ENCODE peak calls at places on chromosomes 7 and 10, in seven cellular contexts. G is tibial artery, X is body of pancreas, O is heart right ventricle, R is hepatocyte, P is AG04450, S is neural progenitor cell. B is an unnamed sample. For H3K27me3, the result is how much of the 10 kb centered on the place peaks cover.

GRCh38 chr10:79981673-79982485 is 33.0 kb upstream of the SFTPD start:
- DNase-seq in X (peak), P (no peak), G (peak), O (peak), R (peak), S (peak), B (no peak)

GRCh38 chr10:91974960-91975359 is 51.4 kb downstream of the BTAF1 start:
- DNase-seq in R (no peak), X (no peak), S (no peak), O (no peak), G (no peak), P (peak), B (no peak)

GRCh38 chr10:30979956-30980355 is 51.7 kb downstream of the ZNF438 start:
- DNase-seq in X (no peak), R (no peak), O (no peak), S (no peak), P (no peak), G (no peak), B (no peak)

GRCh38 chr7:82158327-82158726 is 285.2 kb downstream of the CACNA2D1 start:
- DNase-seq in R (no peak), G (no peak), S (no peak), P (no peak), O (no peak), X (no peak), B (no peak)

GRCh38 chr7:105990141-105990540 is 27.1 kb downstream of the CDHR3 start:
- DNase-seq in O (no peak), P (no peak), R (no peak), G (no peak), S (no peak), X (no peak), B (no peak)

GRCh38 chr7:87806150-87806549 is 70.0 kb downstream of the SLC25A40 start:
- DNase-seq in G (no peak), R (no peak), S (no peak), X (no peak), P (no peak), O (no peak), B (no peak)

GRCh38 chr7:133770863-133771492 is 356.2 kb upstream of the LRGUK start:
- DNase-seq in G (no peak), P (peak), S (no peak), R (peak), O (no peak), X (no peak), B (no peak)

GRCh38 chr10:6737080-6737641 is 157.1 kb upstream of the PRKCQ start:
- DNase-seq in P (no peak), X (no peak), O (peak), R (no peak), S (no peak), G (no peak), B (peak)

GRCh38 chr10:6236349-6237188 is 33.8 kb downstream of the PFKFB3 start:
- DNase-seq in R (no peak), O (no peak), S (no peak), P (no peak), G (no peak), X (no peak), B (no peak)

GRCh38 chr10:78491812-78492211 is 458.1 kb downstream of the RPS24 start:
- DNase-seq in O (no peak), G (no peak), R (no peak), S (no peak), X (no peak), P (no peak), B (no peak)

GRCh38 chr7:150979706-150980390 is 1.7 kb upstream of the KCNH2 start:
- DNase-seq in O (no peak), S (no peak), P (no peak), X (no peak), G (no peak), R (no peak), B (peak)

GRCh38 chr10:127720903-127721302 is 16.1 kb upstream of the FOXI2 start:
- DNase-seq in P (no peak), O (no peak), R (no peak), S (no peak), G (no peak), X (no peak), B (no peak)

GRCh38 chr7:158782638-158783490 is 46.4 kb downstream of the ESYT2 start:
- DNase-seq in X (peak), P (no peak), G (peak), R (peak), O (peak), S (peak), B (peak)

GRCh38 chr7:159007308-159008054 is 137.2 kb downstream of the VIPR2 start:
- DNase-seq in P (no peak), G (no peak), S (no peak), X (no peak), R (no peak), O (no peak), B (peak)

GRCh38 chr10:3935933-3936359 is 150.9 kb upstream of the KLF6 start:
- DNase-seq in O (no peak), S (no peak), X (peak), R (peak), G (peak), P (no peak), B (no peak)

GRCh38 chr10:32065871-32066270 is 9.6 kb upstream of the KIF5B start:
- DNase-seq in G (no peak), O (no peak), P (no peak), S (no peak), X (no peak), R (peak), B (no peak)

GRCh38 chr10:60382946-60383681 is 6.6 kb downstream of the ANK3 start:
- DNase-seq in X (no peak), P (no peak), G (no peak), S (no peak), R (no peak), O (no peak), B (no peak)

GRCh38 chr7:45325378-45325777 is 167.8 kb downstream of the RAMP3 start:
- DNase-seq in R (no peak), S (no peak), X (no peak), O (no peak), G (no peak), P (no peak), B (no peak)

GRCh38 chr10:36283827-36284226 is 641.7 kb upstream of the FZD8 start:
- DNase-seq in X (no peak), O (no peak), R (no peak), S (no peak), P (no peak), G (no peak), B (no peak)

GRCh38 chr10:102813734-102814455 is 23.3 kb downstream of the CYP17A1 start:
- DNase-seq in X (peak), G (peak), O (no peak), P (no peak), S (no peak), R (peak), B (no peak)

GRCh38 chr7:93228302-93228701 is 2.0 kb upstream of the HEPACAM2 start:
- DNase-seq in S (peak), G (no peak), O (peak), X (no peak), P (peak), R (peak), B (peak)

GRCh38 chr7:158270106-158270775 is 317.4 kb downstream of the PTPRN2 start:
- DNase-seq in S (no peak), X (peak), O (no peak), R (no peak), P (no peak), G (no peak), B (no peak)

GRCh38 chr7:3597243-3597642 is 296.2 kb downstream of the SDK1 start:
- DNase-seq in R (no peak), X (no peak), S (no peak), G (no peak), O (no peak), P (no peak), B (peak)

GRCh38 chr7:69656890-69657289 is 58.6 kb downstream of the AUTS2 start:
- DNase-seq in S (peak), R (no peak), O (peak), P (no peak), G (peak), X (no peak), B (peak)

GRCh38 chr7:17339952-17340351 is 41.5 kb downstream of the AHR start:
- DNase-seq in S (no peak), G (no peak), P (no peak), R (no peak), O (no peak), X (no peak), B (no peak)

GRCh38 chr7:21169667-21170605 is 257.9 kb upstream of the SP4 start:
- DNase-seq in S (peak), X (no peak), R (peak), G (no peak), P (no peak), O (no peak), B (no peak)

GRCh38 chr10:44510716-44511115 is 125.8 kb upstream of the CXCL12 start:
- DNase-seq in O (no peak), R (no peak), X (no peak), P (no peak), S (no peak), G (no peak), B (no peak)

GRCh38 chr7:111043533-111043932 is 47.4 kb upstream of the LRRN3 start:
- DNase-seq in R (no peak), G (no peak), P (no peak), X (no peak), O (no peak), S (no peak), B (no peak)

DNA sequence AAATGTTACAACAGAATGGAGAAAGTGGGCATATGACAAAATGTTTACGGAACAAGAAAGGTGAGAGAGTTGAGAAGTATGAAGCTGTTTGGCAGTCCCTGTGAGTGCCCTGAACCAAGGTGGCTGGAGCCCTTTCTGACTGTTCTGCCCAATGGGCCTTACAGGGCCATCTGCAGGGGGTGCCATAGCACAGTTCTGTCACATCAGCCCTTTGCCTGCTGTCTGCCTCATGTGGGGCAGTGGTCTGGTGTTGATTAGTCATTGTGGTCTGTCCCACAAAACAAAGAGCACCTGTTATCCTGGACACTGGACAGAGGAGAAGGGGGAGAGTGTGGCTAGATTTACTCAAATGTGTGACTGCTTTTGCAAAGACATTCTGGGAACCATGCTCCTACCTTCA is 51.5 kb upstream of the OSBPL3 start:
- DNase-seq in G (no peak), X (no peak), R (no peak), O (no peak), S (no peak), P (no peak), B (peak)
- H3K27ac ChIP-seq in G (no peak), X (no peak), R (no peak), O (no peak), S (no peak), P (no peak), B (peak)

GRCh38 chr10:22629126-22629525 is 85.3 kb downstream of the PIP4K2A start:
- DNase-seq in S (no peak), O (no peak), X (no peak), G (no peak), R (no peak), P (no peak), B (no peak)
- H3K4me3 ChIP-seq in S (no peak), O (no peak), X (no peak), G (no peak), R (no peak), P (no peak), B (no peak)

GRCh38 chr10:15310776-15311175 is 60.3 kb downstream of the FAM171A1 start:
- DNase-seq in R (no peak), G (no peak), P (no peak), O (no peak), X (no peak), S (no peak), B (no peak)
- H3K27me3 ChIP-seq in R (under half), G (under half), P (under half), O (under half), X (under half), S (under half), B (under half)

DNA sequence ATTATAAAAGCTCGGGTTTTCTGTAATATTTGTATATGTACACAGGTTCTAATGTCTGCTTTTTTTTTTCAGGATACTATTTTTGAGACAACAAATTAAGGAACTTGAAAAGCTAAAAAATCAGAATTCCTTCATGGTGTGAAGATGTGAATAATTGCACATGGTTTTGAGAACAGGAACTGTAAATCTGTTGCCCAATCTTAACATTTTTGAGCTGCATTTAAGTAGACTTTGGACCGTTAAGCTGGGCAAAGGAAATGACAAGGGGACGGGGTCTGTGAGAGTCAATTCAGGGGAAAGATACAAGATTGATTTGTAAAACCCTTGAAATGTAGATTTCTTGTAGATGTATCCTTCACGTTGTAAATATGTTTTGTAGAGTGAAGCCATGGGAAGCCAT is 57.9 kb upstream of the BAMBI start:
- DNase-seq in O (no peak), S (no peak), X (no peak), P (no peak), R (no peak), G (no peak), B (no peak)
- H3K27ac ChIP-seq in O (no peak), S (no peak), X (no peak), P (no peak), R (no peak), G (no peak), B (no peak)

GRCh38 chr7:99579956-99580777 is 17.9 kb upstream of the TMEM225B start:
- DNase-seq in X (peak), P (no peak), S (peak), G (no peak), R (peak), O (peak), B (peak)
- H3K4me3 ChIP-seq in X (peak), P (peak), S (peak), G (peak), R (peak), O (peak), B (peak)

GRCh38 chr10:11382187-11382586 is 229.3 kb downstream of the USP6NL start:
- DNase-seq in O (no peak), R (no peak), G (no peak), P (no peak), S (no peak), X (no peak), B (no peak)
- H3K27me3 ChIP-seq in O (under half), R (under half), G (under half), P (under half), S (under half), X (under half), B (under half)

DNA sequence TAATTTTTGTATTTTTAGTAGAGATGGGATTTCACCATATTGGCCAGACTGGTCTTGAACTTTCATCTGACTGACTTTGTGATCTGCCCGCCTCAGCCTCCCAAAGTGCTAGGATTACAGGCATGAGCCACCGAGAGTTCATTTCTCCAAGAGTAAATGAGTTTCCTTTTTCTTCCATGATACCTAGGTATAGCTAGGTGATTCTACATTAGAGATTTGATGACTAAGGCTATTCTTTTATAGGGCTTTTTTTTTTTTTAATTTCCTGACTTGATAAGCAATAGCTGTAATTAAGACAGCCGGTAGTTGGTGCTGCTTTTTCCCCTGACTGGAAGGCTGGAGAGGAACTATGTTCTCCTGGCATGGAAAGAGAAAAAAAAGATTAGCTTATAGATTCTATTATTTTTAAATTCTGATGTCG is 3.3 kb downstream of the PTPN12 start:
- DNase-seq in G (no peak), X (no peak), S (no peak), R (no peak), O (no peak), P (no peak), B (no peak)
- H3K27ac ChIP-seq in G (no peak), X (no peak), S (no peak), R (peak), O (peak), P (no peak), B (no peak)

DNA sequence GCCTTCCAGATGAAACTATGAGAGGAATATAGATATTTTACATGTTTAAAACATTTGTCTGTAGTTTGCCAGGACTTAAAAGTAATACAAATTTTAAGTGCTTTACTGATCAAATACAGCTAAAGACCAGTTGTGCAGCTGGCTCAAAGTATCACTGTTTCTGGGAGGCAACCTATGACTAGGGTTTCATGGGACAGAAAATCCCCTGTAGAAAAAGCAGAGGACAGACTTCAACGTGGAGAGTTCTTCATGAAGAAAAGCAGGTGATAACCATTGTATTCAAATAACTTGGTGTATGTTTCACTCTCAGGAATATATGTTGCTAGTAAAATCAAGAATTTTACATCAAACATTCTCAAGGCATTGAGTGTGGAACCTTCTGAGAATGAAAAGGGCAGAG is 40.9 kb downstream of the PTER start:
- DNase-seq in S (no peak), G (no peak), R (no peak), O (no peak), X (no peak), P (no peak), B (peak)
- H3K4me3 ChIP-seq in S (no peak), G (no peak), R (no peak), O (no peak), X (no peak), P (no peak), B (no peak)

GRCh38 chr10:97097154-97097490 is 88.6 kb downstream of the SLIT1 start:
- DNase-seq in P (no peak), S (no peak), G (no peak), R (no peak), X (no peak), O (no peak), B (no peak)

GRCh38 chr10:97099868-97100267 is 85.9 kb downstream of the SLIT1 start:
- DNase-seq in S (no peak), P (no peak), G (no peak), X (no peak), O (no peak), R (no peak), B (no peak)

GRCh38 chr10:97099089-97099488 is 86.7 kb downstream of the SLIT1 start:
- DNase-seq in P (no peak), G (no peak), O (no peak), S (no peak), R (no peak), X (no peak), B (no peak)

GRCh38 chr10:97096327-97097153 is 89.2 kb downstream of the SLIT1 start:
- DNase-seq in S (peak), O (peak), G (no peak), P (no peak), X (no peak), R (no peak), B (no peak)

DNA sequence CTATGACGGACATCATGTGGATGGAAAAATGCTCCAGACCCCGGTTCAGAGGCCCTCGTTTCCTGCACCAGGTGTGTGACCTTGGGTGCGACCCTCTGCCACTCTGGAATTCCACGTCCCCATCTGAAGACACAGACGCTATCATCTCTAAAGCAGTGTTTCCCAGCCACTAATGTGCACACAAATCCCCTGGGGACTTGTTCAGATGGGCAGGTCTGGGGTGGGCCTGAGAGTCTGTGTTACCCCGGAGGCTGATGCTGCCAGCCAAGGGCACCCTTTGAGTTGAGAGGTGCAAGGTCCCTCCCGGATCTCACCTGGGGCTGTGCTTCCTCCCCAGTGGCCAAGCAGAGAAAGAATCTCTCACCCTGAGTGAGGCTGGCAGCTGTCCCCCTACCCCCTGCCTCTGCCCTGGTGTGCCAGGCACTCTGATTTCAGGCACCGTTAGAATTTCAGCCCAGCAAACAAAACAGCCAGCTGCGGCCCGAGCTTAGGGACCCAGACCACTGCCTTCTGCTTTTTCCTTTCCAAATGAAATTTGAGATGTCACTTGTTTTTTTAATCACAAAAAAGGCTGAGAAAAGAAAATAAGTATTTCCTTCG is 90.0 kb downstream of the SLIT1 start:
- DNase-seq in R (no peak), X (no peak), G (no peak), P (no peak), S (no peak), O (no peak), B (no peak)
- H3K27me3 ChIP-seq in R (under half), X (under half), G (under half), P (half or more), S (under half), O (under half), B (under half)

B was measured in SJCRH30.